ENCODE peak calls at places on chromosomes 2 and 18, in five cellular contexts. U is heart right ventricle, X is PC-9, H is cardiac muscle cell, O is foreskin fibroblast. W is an unnamed sample.
A peak's percentile ranks its signal among the peaks of the same experiment; 100 is the strongest.

GRCh38 chr2:10028988-10029874 is 14.1 kb upstream of the KLF11 start:
- DNase-seq in O (no peak), H (no peak), U (peak; percentile 73), X (peak; percentile 23), W (no peak)

GRCh38 chr18:22223263-22223960 is 54.0 kb downstream of the GATA6 start:
- DNase-seq in X (peak; percentile 92), O (peak; percentile 52), U (peak; percentile 69), H (peak; percentile 81), W (peak; percentile 76)

GRCh38 chr2:241272722-241273551 is 42.5 kb downstream of the HDLBP start:
- DNase-seq in H (peak; percentile 82), U (peak; percentile 80), X (peak; percentile 76), O (peak; percentile 93), W (no peak)

GRCh38 chr2:3283206-3283605 is 94.4 kb downstream of the EIPR1 start:
- DNase-seq in H (no peak), O (no peak), X (no peak), U (no peak), W (no peak)

GRCh38 chr18:23136326-23137092 is 1.2 kb downstream of the CABLES1 start:
- DNase-seq in O (peak; percentile 49), X (no peak), H (peak; percentile 42), U (peak; percentile 57), W (no peak)

GRCh38 chr18:7979714-7980113 is 412.6 kb downstream of the PTPRM start:
- DNase-seq in X (no peak), U (no peak), H (no peak), O (no peak), W (no peak)

GRCh38 chr2:238761802-238762373 is 86.0 kb upstream of the TWIST2 start:
- DNase-seq in O (peak; percentile 67), X (no peak), H (peak; percentile 46), U (no peak), W (no peak)

GRCh38 chr2:168571061-168571460 is 115.0 kb downstream of the CERS6 start:
- DNase-seq in O (no peak), U (no peak), H (no peak), X (no peak), W (no peak)

GRCh38 chr2:9653485-9654271 is 22.9 kb upstream of the YWHAQ start:
- DNase-seq in O (no peak), H (no peak), X (no peak), U (no peak), W (no peak)

GRCh38 chr2:21415234-21415633 is 291.5 kb downstream of the TDRD15 start:
- DNase-seq in O (no peak), U (no peak), X (no peak), H (no peak), W (no peak)
- TF ChIP-seq CTCF in O (no peak), U (no peak), X (no peak), H (no peak), W (peak; percentile 23)

DNA sequence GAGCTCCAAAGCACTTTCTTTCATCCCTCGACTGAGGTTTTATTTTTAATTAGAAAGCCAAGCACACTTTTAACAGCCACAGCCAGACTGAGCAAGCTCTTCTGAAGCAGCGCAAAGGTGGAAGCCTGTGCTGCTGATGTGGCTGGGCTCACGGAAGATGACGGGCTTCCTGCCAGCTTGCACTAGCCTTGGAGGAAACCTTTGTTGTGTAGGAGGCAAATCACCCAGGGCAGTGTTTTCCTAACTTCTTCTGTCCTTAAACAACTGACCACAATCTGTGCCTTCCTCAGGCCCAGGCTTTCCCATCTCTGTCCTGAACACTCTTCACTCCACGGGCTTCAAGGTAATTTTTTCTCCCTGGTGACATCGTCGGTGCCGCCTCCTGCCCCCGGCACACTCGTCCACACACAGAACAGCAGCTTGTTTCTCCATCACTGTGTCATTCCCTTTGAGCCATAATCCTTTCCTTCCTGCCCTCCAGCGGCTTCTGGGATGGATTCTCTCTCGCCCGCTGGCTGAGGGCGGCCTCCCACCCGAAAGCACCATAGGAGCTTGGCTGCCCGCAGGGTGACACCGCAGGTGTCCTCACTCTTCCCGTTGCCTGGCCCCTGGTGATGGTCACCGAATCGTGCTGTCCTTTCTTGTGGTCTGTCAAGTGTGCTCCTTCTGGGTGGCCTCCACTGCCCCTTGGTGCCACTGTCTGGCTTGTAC is 31.1 kb upstream of the INHBB start:
- DNase-seq in X (no peak), U (no peak), H (peak; percentile 35), O (no peak), W (no peak)
- H3K4me3 ChIP-seq in X (no peak overlapping the region), U (no peak overlapping the region), H (no peak overlapping the region), O (no peak overlapping the region), W (no peak overlapping the region)

GRCh38 chr2:42855221-42855970 is 63.0 kb upstream of the HAAO start:
- DNase-seq in O (no peak), U (no peak), H (no peak), X (no peak), W (no peak)

GRCh38 chr2:42852798-42853197 is 60.4 kb upstream of the HAAO start:
- DNase-seq in H (no peak), X (no peak), O (no peak), U (no peak), W (no peak)

GRCh38 chr2:42853571-42854206 is 61.3 kb upstream of the HAAO start:
- DNase-seq in H (no peak), X (no peak), U (no peak), O (no peak), W (no peak)

GRCh38 chr2:42856106-42856860 is 63.9 kb upstream of the HAAO start:
- DNase-seq in H (no peak), U (no peak), O (no peak), X (no peak), W (no peak)

DNA sequence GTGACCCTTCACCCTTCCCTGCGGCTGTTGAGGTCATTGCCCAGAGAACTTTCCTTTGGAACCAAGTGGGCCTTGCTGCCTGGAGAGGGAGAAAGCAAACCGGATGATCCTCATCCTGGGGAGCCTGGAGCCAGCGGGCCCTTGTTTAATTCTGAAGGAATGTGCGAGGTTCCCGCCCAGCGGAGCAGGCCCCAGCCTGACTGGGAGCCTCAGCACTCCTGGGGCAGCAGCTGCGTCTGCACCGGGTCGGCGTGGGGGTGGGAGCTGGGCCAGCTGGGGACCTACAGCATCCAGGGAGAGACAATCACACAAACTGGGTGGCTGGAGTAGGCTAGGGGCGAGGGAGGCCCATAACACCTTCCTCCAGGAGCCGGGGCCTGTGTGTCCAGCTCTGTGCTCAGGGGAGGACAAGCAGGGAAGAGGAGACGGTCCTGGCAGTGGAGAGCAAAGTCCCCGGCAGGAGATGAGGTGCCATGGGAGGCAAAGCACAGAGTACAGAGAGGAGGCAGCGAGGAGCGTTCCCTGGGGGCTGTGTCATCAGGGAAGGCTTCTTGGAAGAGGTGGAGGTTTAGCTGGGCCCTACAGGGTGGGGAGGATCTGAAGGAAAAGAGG is 61.9 kb upstream of the HAAO start:
- DNase-seq in O (peak; percentile 89), X (no peak), U (peak; percentile 63), H (no peak), W (no peak)
- TF ChIP-seq CTCF in O (no peak), X (no peak), U (no peak), H (no peak), W (no peak)

DNA sequence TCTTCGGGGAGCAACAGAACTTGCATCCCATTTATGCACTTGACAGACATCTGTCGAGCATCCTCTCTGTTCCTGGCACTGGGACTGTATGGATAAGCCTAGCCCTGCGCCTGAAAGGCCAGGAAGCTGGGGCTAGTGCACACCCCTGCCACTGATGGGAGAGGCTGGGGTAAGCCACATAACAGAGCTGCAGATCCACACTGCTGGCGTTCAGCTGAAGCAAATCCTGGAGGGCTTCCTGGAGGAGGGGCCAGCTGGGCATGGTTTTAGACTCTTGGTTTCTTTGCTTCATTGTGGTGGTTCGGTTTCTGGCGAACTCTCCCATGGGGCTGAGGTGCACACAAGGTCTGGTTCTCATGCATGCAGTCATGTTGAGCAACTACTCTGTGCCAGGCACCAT is 45.5 kb upstream of the FOSL2 start:
- DNase-seq in U (no peak), H (no peak), O (no peak), X (no peak), W (no peak)
- H3K4me3 ChIP-seq in U (no peak overlapping the region), H (no peak overlapping the region), O (no peak overlapping the region), X (no peak overlapping the region), W (no peak overlapping the region)

GRCh38 chr2:179443175-179443574 is 178.5 kb upstream of the SESTD1 start:
- DNase-seq in H (peak; percentile 26), O (no peak), X (no peak), U (peak; percentile 40), W (no peak)

GRCh38 chr2:179441551-179441950 is 176.9 kb upstream of the SESTD1 start:
- DNase-seq in H (no peak), U (no peak), X (no peak), O (no peak), W (no peak)

GRCh38 chr2:179438653-179439052 is 174.0 kb upstream of the SESTD1 start:
- DNase-seq in O (no peak), U (no peak), H (no peak), X (no peak), W (no peak)

GRCh38 chr2:179444056-179444455 is 179.4 kb upstream of the SESTD1 start:
- DNase-seq in X (no peak), O (peak; percentile 72), U (no peak), H (peak; percentile 56), W (no peak)

DNA sequence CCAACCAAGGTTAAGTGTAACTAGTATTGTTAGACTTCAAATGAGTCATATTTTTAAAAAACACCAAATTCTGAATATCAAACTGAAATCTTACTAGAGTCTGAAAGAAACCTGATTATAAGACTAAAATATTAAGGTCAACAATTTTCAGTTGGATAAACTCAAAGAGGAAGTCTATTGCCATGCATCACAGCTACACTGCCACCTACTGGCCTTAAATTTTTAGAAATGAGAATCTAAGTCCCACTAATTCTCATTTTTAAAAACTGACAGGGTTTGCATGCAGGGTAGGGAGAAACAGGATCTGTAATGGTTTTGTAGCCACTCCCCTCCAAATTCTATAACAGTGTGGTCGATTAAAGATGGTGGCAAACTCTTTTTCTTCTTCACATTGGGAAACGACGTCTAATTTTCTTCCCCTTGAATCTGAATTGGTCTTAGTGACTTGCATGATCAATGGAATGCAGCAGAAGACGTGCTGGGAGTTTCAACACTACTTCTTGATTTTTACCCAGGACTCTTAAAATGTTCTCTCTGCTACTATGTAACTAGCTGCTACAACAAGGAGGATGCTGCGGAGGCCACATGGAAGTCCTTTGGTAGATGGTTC is 176.1 kb upstream of the SESTD1 start:
- DNase-seq in X (no peak), U (no peak), O (peak; percentile 58), H (peak; percentile 61), W (no peak)
- TF ChIP-seq CTCF in X (peak; percentile 96), U (peak; percentile 74), O (peak; percentile 63), H (peak; percentile 68), W (peak; percentile 68)

W was measured in epithelial cell of proximal tubule.